ENCODE peak calls at places on chromosomes 4 and X, in ten cellular contexts. One of them, this sample, is unnamed. For H3K4me1, the result is how much of the 10 kb centered on the place peaks cover.

GRCh38 chr4:57078685-57079521 is 31.3 kb downstream of the IGFBP7 start:
- DNase-seq in kidney: peak
- DNase-seq in CD8-positive, alpha-beta memory T cell: no peak
- DNase-seq in SK-N-SH: no peak
- DNase-seq in spleen: no peak
- DNase-seq in Peyer's patch: no peak
- DNase-seq in PC-3: no peak
- DNase-seq in heart left ventricle: no peak
- DNase-seq in right atrium auricular region: no peak
- DNase-seq in left ventricle myocardium inferior: no peak
- DNase-seq in this sample: no peak

GRCh38 chr4:110132822-110133719 is 65.3 kb downstream of the ELOVL6 start:
- DNase-seq in right atrium auricular region: no peak
- DNase-seq in PC-3: peak
- DNase-seq in left ventricle myocardium inferior: no peak
- DNase-seq in CD8-positive, alpha-beta memory T cell: no peak
- DNase-seq in spleen: no peak
- DNase-seq in kidney: no peak
- DNase-seq in Peyer's patch: no peak
- DNase-seq in heart left ventricle: no peak
- DNase-seq in SK-N-SH: no peak
- DNase-seq in this sample: no peak

GRCh38 chr4:48337726-48338125 is 3.6 kb upstream of the SLAIN2 start:
- DNase-seq in right atrium auricular region: no peak
- DNase-seq in heart left ventricle: no peak
- DNase-seq in kidney: no peak
- DNase-seq in Peyer's patch: no peak
- DNase-seq in CD8-positive, alpha-beta memory T cell: no peak
- DNase-seq in PC-3: peak
- DNase-seq in left ventricle myocardium inferior: no peak
- DNase-seq in SK-N-SH: no peak
- DNase-seq in spleen: no peak
- DNase-seq in this sample: no peak

GRCh38 chr4:125735107-125735506 is 420.4 kb downstream of the FAT4 start:
- DNase-seq in CD8-positive, alpha-beta memory T cell: no peak
- DNase-seq in left ventricle myocardium inferior: no peak
- DNase-seq in spleen: no peak
- DNase-seq in right atrium auricular region: peak
- DNase-seq in SK-N-SH: peak
- DNase-seq in Peyer's patch: no peak
- DNase-seq in heart left ventricle: no peak
- DNase-seq in kidney: no peak
- DNase-seq in PC-3: peak
- DNase-seq in this sample: no peak

GRCh38 chrX:72131317-72132294 is at the start of gene RTL5:
- DNase-seq in spleen: peak
- DNase-seq in heart left ventricle: peak
- DNase-seq in PC-3: peak
- DNase-seq in right atrium auricular region: peak
- DNase-seq in Peyer's patch: peak
- DNase-seq in kidney: peak
- DNase-seq in CD8-positive, alpha-beta memory T cell: peak
- DNase-seq in left ventricle myocardium inferior: peak
- DNase-seq in SK-N-SH: peak
- DNase-seq in this sample: peak

GRCh38 chr4:74539043-74539790 is 94.3 kb downstream of the AREG start:
- DNase-seq in SK-N-SH: no peak
- DNase-seq in Peyer's patch: no peak
- DNase-seq in kidney: no peak
- DNase-seq in PC-3: peak
- DNase-seq in CD8-positive, alpha-beta memory T cell: no peak
- DNase-seq in right atrium auricular region: no peak
- DNase-seq in left ventricle myocardium inferior: no peak
- DNase-seq in spleen: no peak
- DNase-seq in heart left ventricle: no peak
- DNase-seq in this sample: no peak

GRCh38 chr4:128718793-128719192 is 90.7 kb upstream of the JADE1 start:
- DNase-seq in right atrium auricular region: no peak
- DNase-seq in heart left ventricle: no peak
- DNase-seq in CD8-positive, alpha-beta memory T cell: no peak
- DNase-seq in SK-N-SH: no peak
- DNase-seq in spleen: no peak
- DNase-seq in Peyer's patch: no peak
- DNase-seq in left ventricle myocardium inferior: no peak
- DNase-seq in kidney: no peak
- DNase-seq in PC-3: peak
- DNase-seq in this sample: no peak

GRCh38 chrX:122203399-122203798 is 980.7 kb upstream of the GRIA3 start:
- DNase-seq in CD8-positive, alpha-beta memory T cell: no peak
- DNase-seq in right atrium auricular region: no peak
- DNase-seq in SK-N-SH: no peak
- DNase-seq in Peyer's patch: no peak
- DNase-seq in heart left ventricle: no peak
- DNase-seq in kidney: no peak
- DNase-seq in left ventricle myocardium inferior: no peak
- DNase-seq in spleen: no peak
- DNase-seq in PC-3: no peak
- DNase-seq in this sample: no peak

GRCh38 chr4:80812145-80812544 is 218.4 kb upstream of the BMP3 start:
- DNase-seq in PC-3: no peak
- DNase-seq in CD8-positive, alpha-beta memory T cell: no peak
- DNase-seq in Peyer's patch: no peak
- DNase-seq in kidney: no peak
- DNase-seq in spleen: no peak
- DNase-seq in heart left ventricle: no peak
- DNase-seq in right atrium auricular region: no peak
- DNase-seq in SK-N-SH: no peak
- DNase-seq in left ventricle myocardium inferior: no peak
- DNase-seq in this sample: no peak

GRCh38 chrX:13759152-13759718 is 24.7 kb downstream of the OFD1 start:
- DNase-seq in SK-N-SH: no peak
- DNase-seq in left ventricle myocardium inferior: no peak
- DNase-seq in spleen: no peak
- DNase-seq in Peyer's patch: no peak
- DNase-seq in heart left ventricle: no peak
- DNase-seq in PC-3: no peak
- DNase-seq in kidney: no peak
- DNase-seq in right atrium auricular region: no peak
- DNase-seq in CD8-positive, alpha-beta memory T cell: no peak
- DNase-seq in this sample: no peak

GRCh38 chr4:152988721-152989553 is 52.8 kb downstream of the FHDC1 start:
- DNase-seq in kidney: no peak
- DNase-seq in right atrium auricular region: no peak
- DNase-seq in SK-N-SH: no peak
- DNase-seq in Peyer's patch: peak
- DNase-seq in left ventricle myocardium inferior: no peak
- DNase-seq in CD8-positive, alpha-beta memory T cell: no peak
- DNase-seq in heart left ventricle: no peak
- DNase-seq in PC-3: no peak
- DNase-seq in spleen: no peak
- DNase-seq in this sample: no peak

GRCh38 chr4:136424052-136424451 is 1108.2 kb downstream of the PCDH18 start:
- DNase-seq in Peyer's patch: no peak
- DNase-seq in CD8-positive, alpha-beta memory T cell: no peak
- DNase-seq in left ventricle myocardium inferior: no peak
- DNase-seq in spleen: no peak
- DNase-seq in kidney: no peak
- DNase-seq in PC-3: no peak
- DNase-seq in heart left ventricle: no peak
- DNase-seq in right atrium auricular region: no peak
- DNase-seq in SK-N-SH: peak
- DNase-seq in this sample: no peak

GRCh38 chr4:123248260-123248659 is 148.3 kb upstream of the SPRY1 start:
- DNase-seq in spleen: no peak
- DNase-seq in left ventricle myocardium inferior: no peak
- DNase-seq in CD8-positive, alpha-beta memory T cell: no peak
- DNase-seq in SK-N-SH: peak
- DNase-seq in PC-3: no peak
- DNase-seq in kidney: no peak
- DNase-seq in right atrium auricular region: no peak
- DNase-seq in heart left ventricle: no peak
- DNase-seq in Peyer's patch: no peak
- DNase-seq in this sample: no peak

GRCh38 chr4:150235795-150236385 is 157.6 kb downstream of the DCLK2 start:
- DNase-seq in right atrium auricular region: no peak
- DNase-seq in Peyer's patch: no peak
- DNase-seq in left ventricle myocardium inferior: no peak
- DNase-seq in heart left ventricle: no peak
- DNase-seq in spleen: no peak
- DNase-seq in PC-3: no peak
- DNase-seq in SK-N-SH: no peak
- DNase-seq in kidney: no peak
- DNase-seq in CD8-positive, alpha-beta memory T cell: no peak
- DNase-seq in this sample: no peak

GRCh38 chr4:170109586-170110289 is 20.0 kb upstream of the AADAT start:
- DNase-seq in heart left ventricle: no peak
- DNase-seq in Peyer's patch: no peak
- DNase-seq in kidney: no peak
- DNase-seq in left ventricle myocardium inferior: no peak
- DNase-seq in spleen: no peak
- DNase-seq in CD8-positive, alpha-beta memory T cell: no peak
- DNase-seq in PC-3: no peak
- DNase-seq in right atrium auricular region: no peak
- DNase-seq in SK-N-SH: no peak
- DNase-seq in this sample: no peak

DNA sequence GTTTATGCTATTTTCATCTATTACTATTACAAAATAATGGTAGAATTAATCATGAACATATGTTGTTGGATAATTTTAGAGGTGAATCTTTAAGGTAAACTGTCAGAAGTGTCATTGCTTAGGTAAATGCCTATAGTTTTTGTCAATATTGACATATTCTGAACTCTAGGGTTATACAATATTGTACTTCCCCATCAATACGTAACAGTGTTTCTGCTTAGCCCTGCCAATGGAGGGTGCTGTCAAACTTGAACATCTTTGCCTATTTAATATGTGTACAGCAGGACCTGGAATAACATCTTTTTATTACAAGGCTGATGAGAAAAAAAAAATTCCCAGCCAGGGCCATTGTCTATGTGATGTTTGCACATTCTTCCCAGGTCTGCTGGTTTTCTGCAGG is 40.8 kb downstream of the ARHGAP24 start:
- DNase-seq in SK-N-SH: no peak
- DNase-seq in right atrium auricular region: no peak
- DNase-seq in left ventricle myocardium inferior: no peak
- DNase-seq in heart left ventricle: no peak
- DNase-seq in kidney: no peak
- DNase-seq in CD8-positive, alpha-beta memory T cell: no peak
- DNase-seq in Peyer's patch: no peak
- DNase-seq in spleen: no peak
- DNase-seq in PC-3: no peak
- DNase-seq in this sample: no peak
- H3K4me3 ChIP-seq in SK-N-SH: no peak
- H3K4me3 ChIP-seq in right atrium auricular region: no peak
- H3K4me3 ChIP-seq in left ventricle myocardium inferior: no peak
- H3K4me3 ChIP-seq in heart left ventricle: no peak
- H3K4me3 ChIP-seq in kidney: no peak
- H3K4me3 ChIP-seq in CD8-positive, alpha-beta memory T cell: no peak
- H3K4me3 ChIP-seq in Peyer's patch: no peak
- H3K4me3 ChIP-seq in spleen: no peak
- H3K4me3 ChIP-seq in PC-3: no peak
- H3K4me3 ChIP-seq in this sample: no peak

GRCh38 chrX:45669715-45670360 is 469.2 kb upstream of the DIPK2B start:
- DNase-seq in spleen: no peak
- DNase-seq in left ventricle myocardium inferior: no peak
- DNase-seq in kidney: no peak
- DNase-seq in CD8-positive, alpha-beta memory T cell: no peak
- DNase-seq in heart left ventricle: no peak
- DNase-seq in PC-3: no peak
- DNase-seq in right atrium auricular region: no peak
- DNase-seq in Peyer's patch: no peak
- DNase-seq in SK-N-SH: no peak
- DNase-seq in this sample: no peak
- H3K4me1 ChIP-seq in spleen: under half
- H3K4me1 ChIP-seq in left ventricle myocardium inferior: under half
- H3K4me1 ChIP-seq in kidney: under half
- H3K4me1 ChIP-seq in CD8-positive, alpha-beta memory T cell: under half
- H3K4me1 ChIP-seq in heart left ventricle: under half
- H3K4me1 ChIP-seq in PC-3: under half
- H3K4me1 ChIP-seq in right atrium auricular region: under half
- H3K4me1 ChIP-seq in Peyer's patch: under half
- H3K4me1 ChIP-seq in SK-N-SH: under half
- H3K4me1 ChIP-seq in this sample: under half

GRCh38 chrX:140249122-140249521 is 255.7 kb downstream of the SOX3 start:
- DNase-seq in SK-N-SH: no peak
- DNase-seq in spleen: no peak
- DNase-seq in CD8-positive, alpha-beta memory T cell: no peak
- DNase-seq in left ventricle myocardium inferior: no peak
- DNase-seq in kidney: no peak
- DNase-seq in Peyer's patch: no peak
- DNase-seq in right atrium auricular region: no peak
- DNase-seq in heart left ventricle: no peak
- DNase-seq in PC-3: no peak
- DNase-seq in this sample: no peak

GRCh38 chrX:140250363-140250762 is 254.5 kb downstream of the SOX3 start:
- DNase-seq in heart left ventricle: no peak
- DNase-seq in Peyer's patch: no peak
- DNase-seq in CD8-positive, alpha-beta memory T cell: no peak
- DNase-seq in right atrium auricular region: no peak
- DNase-seq in spleen: no peak
- DNase-seq in left ventricle myocardium inferior: no peak
- DNase-seq in kidney: no peak
- DNase-seq in SK-N-SH: no peak
- DNase-seq in PC-3: no peak
- DNase-seq in this sample: no peak
- H3K4me3 ChIP-seq in heart left ventricle: no peak
- H3K4me3 ChIP-seq in Peyer's patch: no peak
- H3K4me3 ChIP-seq in CD8-positive, alpha-beta memory T cell: no peak
- H3K4me3 ChIP-seq in right atrium auricular region: no peak
- H3K4me3 ChIP-seq in spleen: no peak
- H3K4me3 ChIP-seq in left ventricle myocardium inferior: no peak
- H3K4me3 ChIP-seq in kidney: no peak
- H3K4me3 ChIP-seq in SK-N-SH: no peak
- H3K4me3 ChIP-seq in PC-3: no peak
- H3K4me3 ChIP-seq in this sample: no peak

GRCh38 chrX:17167915-17168314 is 207.1 kb upstream of the NHS start:
- DNase-seq in CD8-positive, alpha-beta memory T cell: no peak
- DNase-seq in left ventricle myocardium inferior: no peak
- DNase-seq in SK-N-SH: no peak
- DNase-seq in spleen: no peak
- DNase-seq in right atrium auricular region: no peak
- DNase-seq in Peyer's patch: no peak
- DNase-seq in heart left ventricle: no peak
- DNase-seq in PC-3: no peak
- DNase-seq in kidney: no peak
- DNase-seq in this sample: no peak

GRCh38 chrX:17174671-17175070 is 200.3 kb upstream of the NHS start:
- DNase-seq in spleen: no peak
- DNase-seq in PC-3: no peak
- DNase-seq in heart left ventricle: peak
- DNase-seq in left ventricle myocardium inferior: peak
- DNase-seq in kidney: no peak
- DNase-seq in SK-N-SH: peak
- DNase-seq in Peyer's patch: no peak
- DNase-seq in CD8-positive, alpha-beta memory T cell: no peak
- DNase-seq in right atrium auricular region: no peak
- DNase-seq in this sample: no peak

DNA sequence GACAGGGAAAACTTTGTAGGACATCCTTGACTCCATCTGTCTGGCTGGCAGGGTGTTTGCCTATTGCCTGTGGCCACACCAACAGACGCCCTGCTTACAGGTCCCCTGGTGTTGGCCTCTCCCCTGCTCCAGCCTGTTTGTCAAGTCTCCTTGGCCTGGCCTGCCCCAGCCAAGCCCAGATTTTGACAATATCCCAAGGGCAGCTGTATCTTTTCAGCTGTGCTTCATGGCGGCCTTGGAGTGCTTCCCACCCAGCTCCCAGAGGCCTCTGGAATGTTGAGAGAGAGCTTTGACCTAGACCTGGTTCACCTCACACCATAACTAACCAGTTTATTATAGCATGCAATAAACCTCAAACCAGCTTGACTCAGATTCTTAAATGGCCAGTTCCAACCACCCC is 204.0 kb upstream of the NHS start:
- DNase-seq in CD8-positive, alpha-beta memory T cell: no peak
- DNase-seq in heart left ventricle: no peak
- DNase-seq in right atrium auricular region: no peak
- DNase-seq in kidney: peak
- DNase-seq in Peyer's patch: no peak
- DNase-seq in PC-3: no peak
- DNase-seq in SK-N-SH: no peak
- DNase-seq in left ventricle myocardium inferior: no peak
- DNase-seq in spleen: no peak
- DNase-seq in this sample: no peak
- H3K4me1 ChIP-seq in CD8-positive, alpha-beta memory T cell: under half
- H3K4me1 ChIP-seq in heart left ventricle: under half
- H3K4me1 ChIP-seq in right atrium auricular region: under half
- H3K4me1 ChIP-seq in kidney: under half
- H3K4me1 ChIP-seq in Peyer's patch: under half
- H3K4me1 ChIP-seq in PC-3: under half
- H3K4me1 ChIP-seq in SK-N-SH: under half
- H3K4me1 ChIP-seq in left ventricle myocardium inferior: under half
- H3K4me1 ChIP-seq in spleen: under half
- H3K4me1 ChIP-seq in this sample: under half